ENCODE peak calls at places on chromosomes 12 and 14, in six cellular contexts. X is adipocyte, T is dorsolateral prefrontal cortex, L is astrocyte of the spinal cord, F is GM23338, I is heart right ventricle. E is an unnamed sample.

GRCh38 chr14:101225116-101225728 is 321.7 kb upstream of the RTL1 start:
- DNase-seq in X (no peak), I (no peak), F (no peak), T (peak; percentile 14), L (no peak), E (no peak)

GRCh38 chr12:124109760-124110159 is 136.7 kb downstream of the ZNF664 start:
- DNase-seq in F (peak; percentile 94), X (no peak), I (no peak), T (no peak), L (no peak), E (no peak)

GRCh38 chr14:72666610-72667009 is 227.3 kb downstream of the DPF3 start:
- DNase-seq in L (peak; percentile 76), T (no peak), F (no peak), X (peak; percentile 84), I (no peak), E (peak; percentile 73)

GRCh38 chr12:129589503-129589902 is 314.3 kb downstream of the TMEM132D start:
- DNase-seq in T (no peak), X (no peak), I (no peak), L (no peak), F (no peak), E (no peak)

GRCh38 chr14:24051162-24051788 is 534 bp upstream of the CARMIL3 start:
- DNase-seq in L (no peak), I (no peak), T (no peak), F (peak; percentile 52), X (no peak), E (no peak)

GRCh38 chr14:94481468-94482131 is 5.6 kb upstream of the SERPINA9 start:
- DNase-seq in L (peak; percentile 32), T (no peak), F (no peak), X (peak; percentile 56), I (no peak), E (no peak)

GRCh38 chr12:119659289-119659897 is 8.5 kb upstream of the PRKAB1 start:
- DNase-seq in X (peak; percentile 71), L (peak; percentile 25), F (peak; percentile 47), I (no peak), T (no peak), E (no peak)

GRCh38 chr12:108099085-108099484 is 30.0 kb upstream of the WSCD2 start:
- DNase-seq in I (no peak), L (no peak), T (no peak), X (peak; percentile 40), F (peak; percentile 38), E (no peak)

GRCh38 chr12:53383258-53383657 is 3.3 kb downstream of the SP1 start:
- DNase-seq in I (no peak), F (no peak), X (no peak), T (no peak), L (no peak), E (no peak)

GRCh38 chr14:33612184-33612479 is 338.7 kb downstream of the EGLN3 start:
- DNase-seq in I (no peak), L (no peak), T (no peak), X (no peak), F (peak; percentile 19), E (no peak)

GRCh38 chr12:113903381-113903863 is 62.7 kb downstream of the RBM19 start:
- DNase-seq in I (no peak), T (no peak), L (no peak), X (peak; percentile 32), F (no peak), E (no peak)

GRCh38 chr14:30985796-30986195 is 39.7 kb upstream of the AP4S1 start:
- DNase-seq in I (no peak), L (peak; percentile 19), F (no peak), T (no peak), X (no peak), E (no peak)

GRCh38 chr14:96105921-96106441 is 66.8 kb downstream of the C14orf132 start:
- DNase-seq in T (no peak), L (no peak), X (no peak), I (no peak), F (no peak), E (no peak)

GRCh38 chr14:23669441-23669840 is 33.3 kb downstream of the DHRS2 start:
- DNase-seq in X (no peak), F (no peak), L (no peak), I (no peak), T (no peak), E (no peak)

GRCh38 chr12:104709692-104710435 is 248.2 kb downstream of the SLC41A2 start:
- DNase-seq in T (no peak), I (no peak), X (peak; percentile 64), F (no peak), L (no peak), E (no peak)

GRCh38 chr14:60722163-60722835 is 1.9 kb downstream of the SIX4 start:
- DNase-seq in L (peak; percentile 75), X (peak; percentile 87), I (peak; percentile 17), F (peak; percentile 88), T (no peak), E (no peak)

GRCh38 chr14:64510825-64511679 is 6.5 kb downstream of the ZBTB1 start:
- DNase-seq in X (peak; percentile 89), T (peak; percentile 71), L (peak; percentile 68), I (no peak), F (peak; percentile 85), E (no peak)

GRCh38 chr12:56581418-56582145 is 48.5 kb downstream of the BAZ2A start:
- DNase-seq in T (no peak), I (no peak), X (no peak), L (peak; percentile 46), F (no peak), E (no peak)

GRCh38 chr14:20164462-20164861 is 25.8 kb downstream of the OR4N5 start:
- DNase-seq in I (no peak), L (no peak), X (no peak), T (no peak), F (no peak), E (no peak)

GRCh38 chr14:106039400-106039799 is 513.0 kb downstream of the TMEM121 start:
- DNase-seq in I (no peak), L (no peak), T (no peak), F (peak; percentile 1), X (no peak), E (no peak)

GRCh38 chr12:98533723-98534251 is 18.4 kb downstream of the TMPO start:
- DNase-seq in T (no peak), I (no peak), L (peak; percentile 26), F (no peak), X (peak; percentile 89), E (no peak)

GRCh38 chr12:76562158-76562557 is 2.6 kb upstream of the OSBPL8 start:
- DNase-seq in X (no peak), L (no peak), T (no peak), F (no peak), I (no peak), E (no peak)
- H3K4me3 ChIP-seq in X (peak overlapping the region; percentile 44), L (no peak overlapping the region), T (no peak overlapping the region), F (no peak overlapping the region), I (no peak overlapping the region), E (no peak overlapping the region)

GRCh38 chr12:6279256-6279628 is 31.2 kb upstream of the PLEKHG6 start:
- DNase-seq in F (no peak), I (no peak), X (no peak), L (no peak), T (no peak), E (no peak)

GRCh38 chr12:6276936-6277615 is 33.4 kb upstream of the PLEKHG6 start:
- DNase-seq in L (no peak), T (no peak), X (peak; percentile 35), I (no peak), F (peak; percentile 58), E (no peak)

GRCh38 chr12:6279631-6280030 is 30.9 kb upstream of the PLEKHG6 start:
- DNase-seq in I (no peak), X (no peak), L (no peak), F (no peak), T (no peak), E (no peak)

GRCh38 chr12:6278439-6279255 is 31.8 kb upstream of the PLEKHG6 start:
- DNase-seq in F (peak; percentile 85), I (peak; percentile 88), T (peak; percentile 54), X (peak; percentile 96), L (peak; percentile 76), E (no peak)

GRCh38 chr12:6277982-6278438 is 32.5 kb upstream of the PLEKHG6 start:
- DNase-seq in I (no peak), X (no peak), F (peak; percentile 49), L (no peak), T (no peak), E (no peak)
- H3K4me3 ChIP-seq in I (peak overlapping the region; percentile 60), X (peak overlapping the region; percentile 39), F (peak overlapping the region; percentile 57), L (peak overlapping the region; percentile 26), T (peak overlapping the region; percentile 74), E (peak overlapping the region; percentile 29)

GRCh38 chr12:111431772-111432171 is 26.0 kb downstream of the SH2B3 start:
- DNase-seq in L (no peak), I (no peak), T (no peak), F (no peak), X (peak; percentile 40), E (no peak)

GRCh38 chr12:111430418-111431353 is 25.0 kb downstream of the SH2B3 start:
- DNase-seq in I (no peak), X (no peak), F (no peak), T (no peak), L (no peak), E (no peak)

GRCh38 chr12:111428728-111429175 is 23.0 kb downstream of the SH2B3 start:
- DNase-seq in X (no peak), L (no peak), T (no peak), F (no peak), I (peak; percentile 74), E (no peak)

GRCh38 chr12:111428081-111428727 is 22.5 kb downstream of the SH2B3 start:
- DNase-seq in I (no peak), X (no peak), F (no peak), T (no peak), L (no peak), E (no peak)

GRCh38 chr12:111429760-111430417 is 24.2 kb downstream of the SH2B3 start:
- DNase-seq in I (no peak), T (no peak), F (no peak), L (no peak), X (no peak), E (no peak)
- H3K4me3 ChIP-seq in I (peak overlapping the region; percentile 0), T (peak overlapping the region; percentile 7), F (no peak overlapping the region), L (no peak overlapping the region), X (no peak overlapping the region), E (no peak overlapping the region)

GRCh38 chr14:103273847-103274615 is 60.0 kb upstream of the EIF5 start:
- DNase-seq in I (no peak), X (no peak), F (peak; percentile 39), L (no peak), T (no peak), E (no peak)

GRCh38 chr14:103275000-103275399 is 59.0 kb upstream of the EIF5 start:
- DNase-seq in L (no peak), T (no peak), I (no peak), F (no peak), X (no peak), E (no peak)

GRCh38 chr14:103271189-103271588 is 62.8 kb upstream of the EIF5 start:
- DNase-seq in X (no peak), L (no peak), F (no peak), T (no peak), I (no peak), E (no peak)

DNA sequence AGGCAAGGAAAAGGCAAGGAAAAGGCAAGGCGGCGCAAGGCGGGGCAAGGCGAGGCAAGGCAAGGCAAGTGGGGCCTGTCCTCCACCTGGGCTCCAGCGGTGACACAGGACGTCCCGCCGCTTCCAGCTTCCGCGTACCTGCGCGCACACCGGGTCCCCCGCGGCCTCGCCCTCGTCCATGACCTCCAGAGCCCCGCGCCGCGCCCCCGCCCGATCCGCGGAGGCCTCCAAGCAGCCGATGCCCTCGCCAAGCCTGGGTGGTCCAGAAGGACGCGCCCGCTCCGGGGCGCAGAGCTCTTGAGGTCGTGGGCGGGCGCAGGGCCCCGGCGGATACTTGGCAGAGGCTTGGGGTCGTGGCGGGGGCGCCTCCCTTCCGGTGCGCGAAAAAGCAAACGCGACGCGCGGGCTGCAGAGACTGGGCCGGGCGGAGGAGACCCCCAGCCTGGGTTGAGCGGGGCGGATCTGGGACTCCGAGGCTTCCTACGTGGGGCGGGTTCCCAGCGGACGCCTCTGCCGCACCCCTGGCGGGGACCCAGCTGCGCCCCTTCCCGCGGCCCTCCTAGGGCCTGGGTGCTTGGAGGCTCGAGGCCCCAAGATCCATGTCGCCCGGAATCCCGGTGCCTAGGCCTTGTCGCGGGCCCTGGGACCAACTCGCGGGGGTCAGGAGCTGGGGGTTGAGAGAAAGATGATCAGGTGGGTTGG is 60.7 kb upstream of the EIF5 start:
- DNase-seq in T (no peak), X (no peak), I (no peak), F (peak; percentile 57), L (no peak), E (no peak)
- H3K4me3 ChIP-seq in T (peak overlapping the region; percentile 52), X (peak overlapping the region; percentile 61), I (peak overlapping the region; percentile 52), F (peak overlapping the region; percentile 58), L (no peak overlapping the region), E (peak overlapping the region; percentile 23)